ENCODE peak calls at places on chromosomes 12 and 14, in eight cellular contexts. H is fibroblast of lung, Y is heart right ventricle, T is suprapubic skin, M is SK-N-SH, R is colonic mucosa, N is ovary, K is tibial nerve. Q is an unnamed sample. For H3K27me3, the result is how much of the 10 kb centered on the place peaks cover.

GRCh38 chr14:104999361-104999760 is 13.8 kb downstream of the CLBA1 start:
- DNase-seq in T (no peak), K (no peak), H (no peak), R (no peak), N (no peak), M (no peak), Y (no peak), Q (no peak)

GRCh38 chr14:55237999-55238680 is 33.1 kb upstream of the FBXO34 start:
- DNase-seq in N (no peak), T (no peak), H (no peak), K (no peak), M (no peak), Y (no peak), R (no peak), Q (no peak)

GRCh38 chr12:104303538-104304151 is at the start of gene EID3:
- DNase-seq in T (peak), K (peak), R (peak), N (peak), M (peak), Y (peak), H (peak), Q (peak)

GRCh38 chr12:27571463-27571862 is 47.5 kb downstream of the PPFIBP1 start:
- DNase-seq in M (no peak), R (no peak), Y (no peak), H (peak), K (no peak), T (no peak), N (no peak), Q (no peak)

GRCh38 chr12:105331805-105332251 is 1.3 kb downstream of the C12orf75 start:
- DNase-seq in M (peak), K (no peak), Y (no peak), H (no peak), N (no peak), R (peak), T (no peak), Q (peak)

GRCh38 chr12:1047898-1048660 is 57.1 kb downstream of the ERC1 start:
- DNase-seq in Y (peak), M (peak), R (no peak), T (no peak), K (no peak), N (no peak), H (peak), Q (no peak)

GRCh38 chr12:6093764-6094163 is 30.7 kb downstream of the VWF start:
- DNase-seq in N (no peak), M (no peak), K (no peak), H (no peak), Y (no peak), R (no peak), T (peak), Q (no peak)

GRCh38 chr12:3698218-3698974 is 54.5 kb downstream of the CRACR2A start:
- DNase-seq in T (no peak), R (no peak), Y (no peak), M (peak), H (peak), K (no peak), N (peak), Q (no peak)

GRCh38 chr14:89495718-89496117 is 78.7 kb upstream of the FOXN3 start:
- DNase-seq in T (no peak), H (no peak), Y (no peak), K (no peak), N (no peak), R (no peak), M (no peak), Q (no peak)

GRCh38 chr12:5003025-5003666 is 40.5 kb upstream of the KCNA5 start:
- DNase-seq in T (no peak), K (peak), N (no peak), Y (peak), R (peak), M (peak), H (peak), Q (no peak)

GRCh38 chr14:77278461-77279230 is 7.6 kb upstream of the NGB start:
- DNase-seq in R (no peak), Y (no peak), M (no peak), T (no peak), N (no peak), K (no peak), H (no peak), Q (no peak)

GRCh38 chr12:50103767-50104321 is at the start of gene GPD1:
- DNase-seq in H (peak), T (no peak), K (peak), N (peak), Y (peak), M (peak), R (peak), Q (no peak)

GRCh38 chr14:54344445-54344844 is 52.4 kb upstream of the CDKN3 start:
- DNase-seq in N (no peak), Y (no peak), H (no peak), R (no peak), K (no peak), T (no peak), M (no peak), Q (no peak)

GRCh38 chr12:120199595-120200306 is 1.2 kb downstream of the RPLP0 start:
- DNase-seq in H (peak), Y (no peak), R (no peak), T (no peak), M (no peak), K (no peak), N (no peak), Q (no peak)

GRCh38 chr14:99773496-99774203 is 19.6 kb upstream of the EML1 start:
- DNase-seq in Y (no peak), R (no peak), K (no peak), N (no peak), H (no peak), M (peak), T (peak), Q (no peak)

GRCh38 chr14:85342858-85343607 is 186.9 kb upstream of the FLRT2 start:
- DNase-seq in K (no peak), H (no peak), N (no peak), M (no peak), T (no peak), Y (no peak), R (no peak), Q (no peak)

GRCh38 chr12:75437564-75437963 is 43.0 kb upstream of the GLIPR1 start:
- DNase-seq in H (peak), M (no peak), K (no peak), T (no peak), Y (no peak), N (no peak), R (no peak), Q (no peak)

GRCh38 chr14:30754778-30755177 is 119.6 kb upstream of the COCH start:
- DNase-seq in Y (no peak), N (no peak), T (no peak), H (no peak), M (no peak), K (no peak), R (no peak), Q (no peak)

GRCh38 chr12:128629979-128630378 is 193.8 kb downstream of the SLC15A4 start:
- DNase-seq in M (no peak), T (no peak), K (no peak), R (no peak), Y (no peak), H (no peak), N (no peak), Q (no peak)

GRCh38 chr14:67704484-67705089 is 2.9 kb downstream of the RDH12 start:
- DNase-seq in R (peak), H (peak), K (no peak), M (peak), T (no peak), N (no peak), Y (peak), Q (no peak)

GRCh38 chr14:94893411-94894160 is 123.7 kb upstream of the GSC start:
- DNase-seq in T (no peak), N (no peak), K (no peak), R (no peak), H (no peak), Y (no peak), M (no peak), Q (no peak)

GRCh38 chr14:102229071-102229738 is 75.8 kb downstream of the MOK start:
- DNase-seq in R (no peak), T (no peak), N (peak), H (no peak), Y (no peak), M (no peak), K (no peak), Q (no peak)

GRCh38 chr12:106205208-106206069 is 42.4 kb downstream of the CKAP4 start:
- DNase-seq in T (no peak), Y (peak), K (no peak), N (no peak), M (no peak), R (no peak), H (no peak), Q (no peak)

GRCh38 chr14:62455446-62455845 is 589.8 kb downstream of the KCNH5 start:
- DNase-seq in N (no peak), K (no peak), T (no peak), H (no peak), R (no peak), Y (no peak), M (no peak), Q (no peak)

GRCh38 chr14:61177279-61178225 is 103.6 kb downstream of the TMEM30B start:
- DNase-seq in Y (no peak), R (no peak), K (no peak), N (no peak), H (peak), M (no peak), T (no peak), Q (no peak)

GRCh38 chr14:81727243-81727642 is 193.6 kb upstream of the SEL1L start:
- DNase-seq in M (no peak), H (peak), T (no peak), N (no peak), R (no peak), Y (no peak), K (no peak), Q (no peak)

GRCh38 chr12:111135293-111135832 is 215.0 kb upstream of the MYL2 start:
- DNase-seq in R (no peak), N (no peak), M (no peak), T (no peak), K (no peak), Y (no peak), H (no peak), Q (no peak)

GRCh38 chr12:111141205-111141604 is 220.8 kb upstream of the MYL2 start:
- DNase-seq in M (no peak), H (no peak), K (no peak), T (no peak), R (no peak), Y (no peak), N (no peak), Q (no peak)

GRCh38 chr12:111143216-111143756 is 222.9 kb upstream of the MYL2 start:
- DNase-seq in T (no peak), Y (no peak), R (no peak), M (no peak), N (no peak), K (no peak), H (no peak), Q (no peak)

GRCh38 chr12:111137968-111138367 is 217.6 kb upstream of the MYL2 start:
- DNase-seq in Y (no peak), H (no peak), K (no peak), R (no peak), N (no peak), M (peak), T (no peak), Q (no peak)
- H3K27ac ChIP-seq in Y (no peak), H (no peak), K (no peak), R (no peak), N (no peak), M (no peak), T (no peak), Q (no peak)

GRCh38 chr12:57221169-57221917 is 4.7 kb downstream of the NXPH4 start:
- DNase-seq in K (no peak), R (no peak), M (no peak), T (no peak), H (no peak), Y (no peak), N (no peak), Q (no peak)
- H3K27me3 ChIP-seq in K (under half), R (half or more), M (under half), T (half or more), H (under half), Y (half or more), N (under half), Q (half or more)

DNA sequence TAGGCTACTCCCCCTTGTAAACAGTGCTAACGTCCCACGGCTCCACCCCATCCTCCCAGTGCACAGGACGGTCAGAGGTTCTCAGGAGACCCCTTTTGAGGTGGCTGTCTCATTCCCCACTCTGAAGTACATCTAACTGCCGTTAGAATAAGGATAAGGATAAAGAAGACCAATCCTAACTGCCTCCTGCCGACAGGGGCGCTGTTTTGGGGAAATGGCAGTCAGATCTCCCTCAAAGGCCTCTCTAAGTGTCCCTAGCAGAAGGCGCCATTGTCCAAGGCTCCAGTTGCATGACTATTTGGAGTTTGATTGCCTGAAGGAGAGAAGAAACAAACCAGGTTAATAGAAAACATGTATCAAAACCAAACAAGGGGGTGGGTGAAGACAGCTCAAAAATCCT is 29.1 kb upstream of the KLRB1 start:
- DNase-seq in H (no peak), R (no peak), Y (no peak), M (no peak), T (no peak), N (no peak), K (no peak), Q (no peak)
- TF ChIP-seq CTCF in H (no peak), R (no peak), Y (no peak), M (peak), T (no peak), N (no peak), K (no peak), Q (no peak)

GRCh38 chr12:110105961-110106540 is 18.1 kb upstream of the IFT81 start:
- DNase-seq in N (no peak), M (no peak), T (no peak), R (no peak), H (no peak), K (no peak), Y (no peak), Q (no peak)

GRCh38 chr12:110109837-110110535 is 14.2 kb upstream of the IFT81 start:
- DNase-seq in N (no peak), M (no peak), T (peak), R (no peak), Y (no peak), H (no peak), K (no peak), Q (no peak)

GRCh38 chr12:110108309-110109036 is 15.7 kb upstream of the IFT81 start:
- DNase-seq in N (no peak), Y (no peak), T (no peak), M (no peak), H (no peak), R (no peak), K (no peak), Q (no peak)

GRCh38 chr12:110109037-110109836 is 14.9 kb upstream of the IFT81 start:
- DNase-seq in Y (peak), M (peak), R (peak), H (peak), K (peak), T (peak), N (peak), Q (no peak)

DNA sequence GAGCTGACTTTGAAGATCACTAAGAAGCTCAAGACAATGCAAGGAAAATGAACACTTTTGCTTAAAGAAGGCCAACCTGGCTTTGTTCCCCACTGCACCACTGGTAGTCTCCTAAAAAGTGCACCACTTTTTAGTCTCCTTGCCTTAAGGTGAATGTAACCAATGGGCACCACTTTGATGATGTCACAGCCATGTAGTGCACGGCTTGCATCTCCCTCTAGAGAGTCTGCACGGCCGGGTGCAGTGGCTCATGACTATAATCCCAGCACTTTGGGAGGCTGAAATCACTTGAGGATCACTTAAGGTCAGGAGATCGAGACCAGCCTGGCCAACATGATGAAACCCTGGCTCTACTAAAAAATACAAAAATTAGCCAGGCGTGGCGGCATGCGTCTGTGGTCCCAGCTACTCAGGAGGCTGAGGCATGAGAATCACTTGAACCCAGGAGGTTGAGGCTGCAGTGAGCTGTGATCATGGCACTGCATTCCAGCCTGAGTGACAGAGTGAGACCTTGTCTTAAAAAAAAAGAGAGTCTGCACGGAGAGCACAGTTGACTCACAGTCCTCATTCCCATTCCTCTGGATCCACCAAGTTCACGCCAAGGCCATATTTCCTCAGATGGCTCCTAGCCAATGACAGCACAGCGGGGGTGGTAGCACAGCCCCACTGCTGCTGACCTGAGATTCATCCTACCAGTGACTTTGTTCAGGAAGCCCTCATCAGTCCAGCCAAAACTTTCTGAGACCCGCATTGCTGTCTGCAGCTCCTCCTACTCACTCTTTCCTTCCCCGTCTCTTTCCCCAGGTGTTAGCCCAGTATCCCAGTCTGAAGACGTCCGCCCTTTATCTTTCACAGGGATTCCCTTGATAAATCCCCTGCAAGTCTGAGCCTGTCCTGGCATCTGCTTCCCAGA is 16.5 kb upstream of the IFT81 start:
- DNase-seq in Y (peak), M (no peak), N (peak), H (peak), T (no peak), K (no peak), R (no peak), Q (no peak)
- H3K27ac ChIP-seq in Y (peak), M (peak), N (peak), H (peak), T (peak), K (peak), R (peak), Q (no peak)

DNA sequence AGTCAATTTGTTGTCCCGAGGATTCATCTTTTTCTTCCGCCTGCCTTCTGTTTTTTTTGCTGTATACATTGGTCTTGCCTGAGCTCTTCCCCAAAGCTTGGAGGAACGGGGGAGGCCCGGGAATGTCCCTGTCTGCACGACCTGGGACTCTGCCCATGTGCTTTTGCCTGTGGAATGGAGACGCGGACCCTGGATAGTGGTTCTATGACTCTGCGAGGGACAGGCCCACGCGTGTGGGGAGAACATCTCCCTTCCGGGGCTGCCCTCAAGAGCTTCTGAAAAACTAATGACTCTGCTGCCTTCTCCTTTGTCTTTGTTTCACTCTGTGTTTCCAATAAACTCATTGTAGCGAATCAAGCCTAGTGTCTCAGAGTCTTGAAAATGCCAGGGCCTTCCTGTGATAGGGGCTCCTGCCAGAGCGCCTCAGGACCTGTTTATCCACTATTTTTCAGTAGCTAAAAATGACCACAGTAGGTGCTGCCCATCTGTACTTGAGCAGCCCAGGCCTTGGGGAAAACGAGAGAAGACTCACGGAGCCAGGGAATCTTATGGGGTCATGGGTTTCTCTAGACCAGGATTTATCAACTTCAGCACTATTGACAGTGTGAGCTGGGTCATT is 12.3 kb downstream of the KRT83 start:
- DNase-seq in N (no peak), T (no peak), R (no peak), K (no peak), H (no peak), Y (no peak), M (peak), Q (no peak)
- H3K27me3 ChIP-seq in N (under half), T (under half), R (under half), K (under half), H (half or more), Y (half or more), M (under half), Q (half or more)

DNA sequence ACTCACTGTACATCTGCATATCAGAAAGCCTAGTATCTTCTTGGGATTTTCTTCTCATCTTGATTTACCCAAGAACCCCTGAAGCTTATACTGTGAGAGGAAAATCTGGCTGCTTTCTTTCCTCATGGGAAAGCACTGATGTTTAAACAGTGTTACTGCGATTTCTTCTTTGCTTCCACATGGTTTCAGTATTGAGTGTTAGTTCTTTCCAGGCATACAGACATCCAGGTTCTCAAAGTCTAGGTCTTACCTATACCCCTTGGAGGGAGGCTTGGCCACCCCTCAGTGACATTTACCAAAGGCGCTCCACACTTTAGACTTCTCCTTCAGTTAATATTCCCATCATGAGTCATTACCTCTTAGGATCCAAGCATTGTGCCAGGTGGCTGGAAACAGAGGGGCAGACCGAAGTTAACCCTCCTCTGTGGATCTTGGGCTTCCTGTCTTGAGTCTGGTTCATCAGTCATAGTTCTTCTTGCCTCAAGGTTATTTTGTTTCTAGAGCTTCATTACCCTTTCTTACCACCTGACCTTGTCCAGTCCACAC is 79.1 kb downstream of the TMEM117 start:
- DNase-seq in Y (no peak), H (peak), N (no peak), K (no peak), R (no peak), M (no peak), T (no peak), Q (no peak)
- TF ChIP-seq CTCF in Y (peak), H (no peak), N (no peak), K (no peak), R (no peak), M (peak), T (no peak), Q (no peak)

DNA sequence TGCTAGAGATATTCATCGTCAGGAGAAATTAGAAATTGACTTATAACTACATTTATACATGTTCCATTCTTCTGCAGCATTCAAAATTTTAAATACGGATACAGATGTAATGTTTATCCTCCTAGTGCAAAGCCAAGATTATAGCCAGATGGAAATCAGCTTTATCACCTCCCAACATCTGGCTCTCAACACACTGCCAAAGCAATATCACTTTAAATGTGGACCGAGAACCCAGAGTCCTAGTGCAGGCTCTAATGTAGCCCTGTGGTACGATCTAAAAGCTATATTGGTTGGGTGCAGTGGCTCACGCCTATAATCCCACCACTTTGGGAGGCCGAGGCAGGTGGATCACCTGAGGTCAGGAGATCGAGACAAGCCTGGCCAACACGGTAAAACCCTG is 6.5 kb downstream of the MLH3 start:
- DNase-seq in K (no peak), N (no peak), M (peak), T (no peak), R (no peak), Y (no peak), H (no peak), Q (no peak)
- H3K27ac ChIP-seq in K (no peak), N (no peak), M (peak), T (no peak), R (no peak), Y (no peak), H (peak), Q (no peak)

GRCh38 chr12:65825573-65826512 is 1.6 kb downstream of the HMGA2 start:
- DNase-seq in Y (peak), K (no peak), N (peak), M (peak), R (peak), T (peak), H (peak), Q (no peak)
- H3K27me3 ChIP-seq in Y (half or more), K (under half), N (under half), M (under half), R (under half), T (half or more), H (under half), Q (half or more)

GRCh38 chr14:69685716-69686115 is 74.3 kb downstream of the SUSD6 start:
- DNase-seq in Y (peak), H (peak), N (peak), R (no peak), K (peak), M (no peak), T (no peak), Q (no peak)
- TF ChIP-seq CTCF in Y (no peak), H (no peak), N (no peak), R (no peak), K (no peak), M (no peak), T (no peak), Q (no peak)

Q was measured in CD4-positive, alpha-beta T cell.